ENCODE peak calls at places on chromosomes 13 and 19, in seven cellular contexts. R, V, O, F, E, L and W are unnamed samples.

GRCh38 chr13:104143760-104144406 is 1077.7 kb upstream of the SLC10A2 start:
- DNase-seq in F (no peak), O (no peak), R (no peak), E (no peak), L (no peak), V (peak), W (no peak)

GRCh38 chr13:98966019-98966418 is 11.8 kb downstream of the DOCK9 start:
- DNase-seq in E (no peak), F (no peak), L (no peak), V (no peak), O (no peak), R (no peak), W (no peak)

GRCh38 chr19:32896516-32897214 is 27.1 kb upstream of the SLC7A9 start:
- DNase-seq in F (no peak), R (no peak), V (no peak), L (no peak), E (peak), O (no peak), W (no peak)

GRCh38 chr19:11418518-11419506 is at the start of gene RGL3:
- DNase-seq in E (no peak), R (no peak), L (no peak), O (no peak), F (no peak), V (peak), W (no peak)

GRCh38 chr19:30512748-30513389 is 140.7 kb downstream of the ZNF536 start:
- DNase-seq in F (no peak), E (no peak), L (no peak), V (no peak), R (no peak), O (no peak), W (no peak)

GRCh38 chr13:109275390-109275789 is 511.0 kb downstream of the IRS2 start:
- DNase-seq in L (no peak), E (no peak), V (no peak), F (no peak), R (no peak), O (no peak), W (no peak)

GRCh38 chr19:48629599-48630288 is 7.4 kb downstream of the DBP start:
- DNase-seq in E (peak), R (no peak), F (no peak), L (peak), O (no peak), V (peak), W (peak)

GRCh38 chr19:31943305-31943704 is 402.1 kb upstream of the ZNF507 start:
- DNase-seq in O (no peak), L (no peak), F (no peak), R (no peak), E (no peak), V (peak), W (no peak)

GRCh38 chr19:6357995-6358394 is 3.3 kb upstream of the CLPP start:
- DNase-seq in F (no peak), L (no peak), O (no peak), E (no peak), V (no peak), R (no peak), W (no peak)

GRCh38 chr13:112704634-112705145 is 14.9 kb downstream of the ATP11A start:
- DNase-seq in F (no peak), R (no peak), V (no peak), E (no peak), O (no peak), L (no peak), W (no peak)

GRCh38 chr19:13012690-13013608 is 17.7 kb downstream of the NFIX start:
- DNase-seq in L (no peak), E (peak), R (no peak), F (peak), O (no peak), V (no peak), W (no peak)

GRCh38 chr13:44131069-44131614 is 242.5 kb upstream of the SERP2 start:
- DNase-seq in O (peak), F (no peak), V (no peak), L (no peak), E (no peak), R (no peak), W (no peak)

GRCh38 chr19:1295169-1296012 is 9.7 kb downstream of the EFNA2 start:
- DNase-seq in O (no peak), E (no peak), L (no peak), F (peak), V (peak), R (peak), W (peak)